ENCODE peak calls at places on chromosomes 11 and 22, in ten cellular contexts. B is A673, Y is left ventricle myocardium inferior, G is astrocyte of the spinal cord, L is stomach, R is AG04450, T is adrenal gland, K is epithelial cell of proximal tubule, I is AG09309, A is thoracic aorta. C is an unnamed sample.

GRCh38 chr11:57527056-57527631 is 3.4 kb downstream of the TIMM10 start:
- DNase-seq in L (peak; percentile 85), I (no peak), Y (peak; percentile 66), K (no peak), G (peak; percentile 59), B (peak; percentile 70), A (no peak), R (no peak), T (peak; percentile 88), C (peak; percentile 78)

GRCh38 chr11:20367313-20367948 is 3.9 kb downstream of the HTATIP2 start:
- DNase-seq in K (peak; percentile 72), L (peak; percentile 43), R (peak; percentile 58), B (peak; percentile 59), T (peak; percentile 89), A (no peak), G (peak; percentile 93), I (peak; percentile 62), Y (no peak), C (peak; percentile 89)

GRCh38 chr11:93844568-93844967 is 5.8 kb downstream of the VSTM5 start:
- DNase-seq in R (no peak), B (no peak), T (no peak), Y (no peak), G (no peak), A (no peak), L (no peak), K (no peak), I (no peak), C (no peak)

GRCh38 chr11:134763030-134763388 is 351.0 kb upstream of the B3GAT1 start:
- DNase-seq in R (no peak), I (no peak), A (no peak), G (no peak), T (no peak), K (no peak), Y (no peak), B (no peak), L (no peak), C (no peak)

GRCh38 chr11:36146437-36146836 is 142.8 kb downstream of the COMMD9 start:
- DNase-seq in T (no peak), I (no peak), Y (no peak), L (no peak), R (no peak), A (no peak), G (no peak), B (no peak), K (no peak), C (no peak)

GRCh38 chr11:2201542-2201941 is 29.9 kb upstream of the TH start:
- DNase-seq in B (no peak), R (no peak), T (no peak), A (no peak), K (no peak), L (no peak), Y (peak; percentile 2), I (no peak), G (no peak), C (no peak)

GRCh38 chr11:37984991-37985390 is 1387.0 kb upstream of the RAG2 start:
- DNase-seq in Y (no peak), B (no peak), L (no peak), I (no peak), K (no peak), A (no peak), T (no peak), R (no peak), G (no peak), C (no peak)

GRCh38 chr11:13775471-13775870 is 107.0 kb downstream of the FAR1 start:
- DNase-seq in K (no peak), T (no peak), G (no peak), A (no peak), B (no peak), L (no peak), Y (no peak), I (no peak), R (no peak), C (no peak)

GRCh38 chr11:76790251-76790650 is 7.1 kb downstream of the TSKU start:
- DNase-seq in T (no peak), R (no peak), L (no peak), G (no peak), A (no peak), B (no peak), I (no peak), Y (no peak), K (no peak), C (no peak)

GRCh38 chr11:61853698-61854169 is 25.6 kb downstream of the FADS2 start:
- DNase-seq in K (no peak), Y (no peak), A (no peak), B (no peak), T (peak; percentile 85), R (no peak), G (no peak), L (no peak), I (no peak), C (no peak)

GRCh38 chr11:89436071-89436470 is 55.1 kb downstream of the NOX4 start:
- DNase-seq in I (peak; percentile 42), T (no peak), A (no peak), B (peak; percentile 92), L (no peak), Y (no peak), R (peak; percentile 7), G (peak; percentile 23), K (peak; percentile 86), C (peak; percentile 91)

GRCh38 chr11:106656646-106657045 is 361.6 kb downstream of the GUCY1A2 start:
- DNase-seq in A (no peak), T (no peak), I (no peak), B (no peak), L (no peak), R (no peak), Y (no peak), K (no peak), G (no peak), C (peak; percentile 6)

GRCh38 chr22:11628651-11629511 is 3899.1 kb upstream of the OR11H1 start:
- DNase-seq in L (no peak), I (no peak), Y (no peak), R (no peak), B (no peak), G (no peak), T (peak; percentile 36), K (no peak), A (no peak), C (no peak)

GRCh38 chr11:111010391-111011354 is 234.9 kb upstream of the POU2AF2 start:
- DNase-seq in A (no peak), R (no peak), I (no peak), Y (no peak), K (no peak), T (no peak), G (no peak), L (no peak), B (no peak), C (no peak)

GRCh38 chr11:15907806-15908205 is 448.5 kb downstream of the SOX6 start:
- DNase-seq in T (no peak), G (no peak), Y (no peak), I (no peak), L (no peak), K (no peak), R (no peak), B (no peak), A (no peak), C (no peak)

GRCh38 chr11:93444671-93445073 is 98.5 kb downstream of the SMCO4 start:
- DNase-seq in I (no peak), T (no peak), L (no peak), Y (no peak), G (peak; percentile 55), A (no peak), K (peak; percentile 30), R (no peak), B (no peak), C (no peak)

GRCh38 chr11:46564459-46564858 is 29.4 kb downstream of the AMBRA1 start:
- DNase-seq in L (no peak), G (peak; percentile 58), Y (no peak), I (no peak), R (no peak), K (no peak), A (no peak), T (no peak), B (no peak), C (peak; percentile 50)

GRCh38 chr22:40479887-40480538 is 109.6 kb downstream of the SGSM3 start:
- DNase-seq in L (no peak), I (no peak), R (no peak), K (no peak), A (no peak), T (no peak), B (no peak), G (no peak), Y (no peak), C (peak; percentile 55)

GRCh38 chr11:62020661-62021060 is 53.2 kb upstream of the FTH1 start:
- DNase-seq in K (no peak), B (no peak), T (no peak), G (no peak), Y (no peak), A (no peak), L (no peak), I (no peak), R (no peak), C (peak; percentile 33)

GRCh38 chr11:123616505-123617198 is 37.8 kb downstream of the SCN3B start:
- DNase-seq in A (no peak), R (peak; percentile 61), T (peak; percentile 96), B (peak; percentile 25), L (no peak), Y (peak; percentile 70), I (peak; percentile 48), K (no peak), G (peak; percentile 37), C (peak; percentile 41)

GRCh38 chr11:44138286-44138685 is 42.8 kb downstream of the EXT2 start:
- DNase-seq in T (no peak), G (no peak), L (no peak), I (no peak), R (no peak), K (no peak), A (no peak), B (no peak), Y (no peak), C (peak; percentile 70)

GRCh38 chr11:102361100-102362021 is 14.3 kb downstream of the BIRC2 start:
- DNase-seq in K (no peak), I (no peak), A (no peak), Y (no peak), L (no peak), T (no peak), B (no peak), R (no peak), G (peak; percentile 26), C (peak; percentile 17)
- TF ChIP-seq CTCF in K (no peak), I (no peak), A (no peak), Y (no peak), L (no peak), T (no peak), B (no peak), R (no peak), G (no peak), C (no peak)

GRCh38 chr22:35257002-35257320 is 332 bp upstream of the HMGXB4 start:
- DNase-seq in B (no peak), T (no peak), R (no peak), L (no peak), A (no peak), G (no peak), Y (no peak), I (no peak), K (no peak), C (no peak)
- H3K4me3 ChIP-seq in B (peak overlapping the region; percentile 95), T (no peak overlapping the region), R (peak overlapping the region; percentile 78), L (peak overlapping the region; percentile 93), A (peak overlapping the region; percentile 92), G (peak overlapping the region; percentile 75), Y (peak overlapping the region; percentile 85), I (peak overlapping the region; percentile 84), K (peak overlapping the region; percentile 62), C (peak overlapping the region; percentile 80)

GRCh38 chr11:8201524-8202365 is 32.9 kb upstream of the RIC3 start:
- DNase-seq in Y (no peak), L (no peak), T (peak; percentile 37), I (no peak), B (no peak), K (no peak), G (no peak), A (no peak), R (no peak), C (no peak)
- TF ChIP-seq CTCF in Y (no peak), L (no peak), T (no peak), I (no peak), B (no peak), K (no peak), G (no peak), A (no peak), R (no peak), C (no peak)

GRCh38 chr11:115505165-115505564 is 950 bp upstream of the CADM1 start:
- DNase-seq in A (no peak), I (no peak), T (peak; percentile 57), G (no peak), K (no peak), L (no peak), Y (no peak), R (no peak), B (no peak), C (no peak)
- H3K4me3 ChIP-seq in A (peak overlapping the region; percentile 73), I (no peak overlapping the region), T (no peak overlapping the region), G (peak overlapping the region; percentile 60), K (peak overlapping the region; percentile 74), L (peak overlapping the region; percentile 68), Y (peak overlapping the region; percentile 73), R (peak overlapping the region; percentile 88), B (peak overlapping the region; percentile 54), C (no peak overlapping the region)

C was measured in choroid plexus epithelial cell.